ENCODE peak calls at places on chromosomes 16 and 17, in four cellular contexts. L, Z, H and U are unnamed samples.

GRCh38 chr17:30158896-30159625 is 42.4 kb downstream of the NSRP1 start:
- DNase-seq in L (no peak), Z (no peak), H (no peak), U (no peak)

GRCh38 chr16:67954421-67955196 is 10.7 kb upstream of the LCAT start:
- DNase-seq in L (no peak), Z (no peak), H (no peak), U (no peak)

GRCh38 chr17:82397449-82398335 is 20.5 kb upstream of the HEXD start:
- DNase-seq in L (no peak), Z (no peak), H (no peak), U (no peak)

GRCh38 chr16:86018487-86018886 is 119.5 kb downstream of the IRF8 start:
- DNase-seq in L (no peak), Z (no peak), H (no peak), U (no peak)

GRCh38 chr17:34762078-34762477 is 182.7 kb downstream of the TMEM132E start:
- DNase-seq in L (no peak), Z (no peak), H (no peak), U (no peak)

GRCh38 chr16:588639-588888 is 1.3 kb upstream of the RAB40C start:
- DNase-seq in L (peak), Z (peak), H (peak), U (peak)

GRCh38 chr16:87834668-87835473 is 34.4 kb downstream of the SLC7A5 start:
- DNase-seq in L (no peak), Z (no peak), H (no peak), U (no peak)

GRCh38 chr17:43834106-43834505 is 1.2 kb upstream of the MPP3 start:
- DNase-seq in L (no peak), Z (no peak), H (no peak), U (no peak)

GRCh38 chr16:4245400-4245799 is 3.5 kb upstream of the SRL start:
- DNase-seq in L (no peak), Z (no peak), H (no peak), U (no peak)

GRCh38 chr17:33562792-33563191 is 269.7 kb upstream of the ASIC2 start:
- DNase-seq in L (no peak), Z (peak), H (no peak), U (no peak)

GRCh38 chr16:11121083-11121482 is 134.9 kb downstream of the SOCS1 start:
- DNase-seq in L (no peak), Z (no peak), H (no peak), U (no peak)

GRCh38 chr16:87060026-87060986 is 256.9 kb downstream of the C16orf95 start:
- DNase-seq in L (no peak), Z (no peak), H (no peak), U (no peak)

GRCh38 chr16:12470311-12471229 is 333.1 kb downstream of the CPPED1 start:
- DNase-seq in L (no peak), Z (no peak), H (no peak), U (no peak)

GRCh38 chr16:85924675-85925074 is 25.7 kb downstream of the IRF8 start:
- DNase-seq in L (no peak), Z (no peak), H (peak), U (no peak)

GRCh38 chr17:82536220-82537201 is 17.0 kb downstream of the FOXK2 start:
- DNase-seq in L (no peak), Z (no peak), H (no peak), U (no peak)

GRCh38 chr16:30889721-30890120 is 4.2 kb downstream of the BCL7C start:
- DNase-seq in L (no peak), Z (no peak), H (no peak), U (no peak)

GRCh38 chr17:17815436-17816200 is 21.2 kb downstream of the SREBF1 start:
- DNase-seq in L (no peak), Z (no peak), H (no peak), U (no peak)

GRCh38 chr17:29565643-29566472 is 979 bp downstream of the ABHD15 start:
- DNase-seq in L (no peak), Z (peak), H (peak), U (peak)

GRCh38 chr17:49965522-49965905 is 3.5 kb upstream of the DLX4 start:
- DNase-seq in L (no peak), Z (peak), H (no peak), U (no peak)